ENCODE peak calls at places on chromosome 12, in six cellular contexts. W is lower lobe of right lung, O is left ventricle myocardium inferior, A is gastrocnemius medialis, L is heart right ventricle, U is suprapubic skin. M is an unnamed sample.

GRCh38 chr12:120199595-120200306 is 1.2 kb downstream of the RPLP0 start:
- DNase-seq in L (no peak), W (no peak), U (no peak), O (no peak), A (peak), M (peak)

GRCh38 chr12:1797991-1798733 is 22.2 kb upstream of the LRTM2 start:
- DNase-seq in U (peak), O (no peak), W (peak), L (no peak), A (no peak), M (no peak)

GRCh38 chr12:104534162-104534856 is 77.6 kb downstream of the CHST11 start:
- DNase-seq in L (no peak), W (no peak), U (no peak), A (no peak), O (no peak), M (no peak)

GRCh38 chr12:12182926-12183325 is 83.9 kb downstream of the LRP6 start:
- DNase-seq in U (no peak), L (no peak), A (no peak), W (no peak), O (no peak), M (peak)

GRCh38 chr12:72072613-72073212 is 134.1 kb downstream of the TPH2 start:
- DNase-seq in U (no peak), O (no peak), A (no peak), L (no peak), W (no peak), M (no peak)

GRCh38 chr12:14167005-14167628 is 185.7 kb upstream of the GRIN2B start:
- DNase-seq in W (no peak), A (no peak), L (peak), U (no peak), O (no peak), M (peak)

GRCh38 chr12:11830298-11830937 is 180.9 kb downstream of the ETV6 start:
- DNase-seq in W (no peak), L (no peak), U (no peak), A (no peak), O (no peak), M (peak)

GRCh38 chr12:51793201-51793600 is 55.3 kb downstream of the FIGNL2 start:
- DNase-seq in U (no peak), L (no peak), A (no peak), O (no peak), W (no peak), M (peak)

GRCh38 chr12:106764738-106765137 is 9.7 kb upstream of the RIC8B start:
- DNase-seq in W (no peak), O (no peak), A (no peak), L (no peak), U (no peak), M (no peak)

GRCh38 chr12:14473707-14474287 is 93.9 kb downstream of the PLBD1 start:
- DNase-seq in W (no peak), L (no peak), U (no peak), A (no peak), O (no peak), M (no peak)

GRCh38 chr12:65728348-65728912 is 95.9 kb upstream of the HMGA2 start:
- DNase-seq in O (no peak), L (no peak), U (no peak), A (no peak), W (no peak), M (no peak)

GRCh38 chr12:98355322-98355721 is 160.1 kb upstream of the TMPO start:
- DNase-seq in A (no peak), L (no peak), U (no peak), W (no peak), O (no peak), M (no peak)
- TF ChIP-seq CTCF in A (no peak), L (no peak), U (no peak), W (no peak), O (no peak), M (no peak)

GRCh38 chr12:66962316-66962715 is 283.4 kb upstream of the GRIP1 start:
- DNase-seq in W (no peak), A (no peak), O (no peak), L (no peak), U (no peak), M (no peak)

GRCh38 chr12:66959276-66959675 is 280.4 kb upstream of the GRIP1 start:
- DNase-seq in O (no peak), U (no peak), W (no peak), A (no peak), L (no peak), M (no peak)

GRCh38 chr12:66964629-66965028 is 285.8 kb upstream of the GRIP1 start:
- DNase-seq in A (no peak), U (no peak), W (no peak), L (no peak), O (no peak), M (no peak)

GRCh38 chr12:66963901-66964300 is 285.0 kb upstream of the GRIP1 start:
- DNase-seq in U (no peak), L (no peak), O (no peak), W (no peak), A (no peak), M (no peak)

DNA sequence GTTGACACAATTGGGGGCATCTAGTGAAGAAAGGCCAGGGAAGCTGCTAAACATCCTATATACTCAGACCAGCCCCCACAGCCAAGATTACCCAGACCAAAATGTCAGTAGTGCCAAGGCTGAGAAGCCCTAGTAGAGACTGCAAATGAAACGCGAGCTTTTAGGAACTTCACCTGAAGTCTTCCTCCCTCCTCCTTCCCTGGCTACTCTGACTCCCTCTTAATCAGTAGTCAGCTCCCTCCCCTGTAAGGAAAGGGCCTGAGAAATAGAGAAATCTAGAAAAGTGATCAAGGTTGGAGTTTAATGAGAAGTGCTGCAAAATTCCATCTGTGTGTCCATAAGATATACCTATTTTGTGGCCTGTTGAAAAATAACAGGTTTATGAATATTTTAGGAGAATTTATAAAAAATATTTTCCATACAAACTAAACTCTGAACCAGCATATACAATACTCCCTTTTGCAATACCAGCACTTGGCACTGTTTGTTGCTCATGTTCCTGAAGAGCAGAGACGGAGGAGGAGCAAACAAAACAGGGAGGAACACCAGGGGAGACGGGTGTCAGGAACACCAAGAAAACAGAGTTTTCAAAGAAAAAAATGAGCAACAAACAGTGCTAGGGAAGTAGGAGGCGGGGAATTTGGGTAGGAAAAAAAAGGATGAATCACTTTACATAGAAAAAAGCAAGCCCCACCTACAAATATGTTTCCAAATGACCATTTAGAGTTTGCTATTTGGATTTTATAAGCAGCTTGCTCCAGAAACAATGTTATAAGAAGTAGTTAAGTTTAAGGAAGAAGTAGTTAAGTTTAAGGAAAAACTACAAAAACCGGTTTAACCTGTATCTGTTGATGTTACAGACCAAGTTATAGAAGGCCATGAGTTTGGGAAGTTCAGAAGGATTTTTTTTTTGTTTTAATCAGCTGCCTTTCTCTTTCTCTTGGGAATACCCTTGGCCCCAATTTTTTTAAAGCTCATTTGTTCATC is 282.1 kb upstream of the GRIP1 start:
- DNase-seq in A (no peak), W (no peak), L (no peak), U (no peak), O (no peak), M (no peak)
- H3K4me3 ChIP-seq in A (no peak), W (no peak), L (no peak), U (no peak), O (no peak), M (no peak)

DNA sequence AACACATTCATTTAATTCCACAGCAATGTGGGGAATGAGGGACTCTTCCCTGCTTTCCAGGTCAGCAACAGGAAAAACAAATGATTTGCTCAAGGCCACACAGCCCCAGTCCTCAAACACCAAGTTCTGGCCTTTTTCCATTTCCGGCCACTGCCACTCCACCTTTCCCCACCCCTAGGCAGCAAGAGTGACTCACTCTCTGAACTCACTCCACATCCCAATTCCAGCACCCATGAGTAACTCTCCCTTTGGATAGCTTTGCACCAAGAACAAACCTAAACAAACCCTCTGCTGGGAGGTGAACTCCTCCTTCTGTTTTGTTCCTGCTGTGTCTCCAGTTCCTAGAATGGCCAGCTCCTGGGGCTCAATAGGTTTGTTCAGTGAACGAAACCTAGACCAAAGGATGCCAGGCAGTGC is 30.4 kb upstream of the PLEKHG6 start:
- DNase-seq in O (no peak), U (peak), L (peak), A (no peak), W (peak), M (peak)
- TF ChIP-seq CTCF in O (no peak), U (no peak), L (no peak), A (no peak), W (no peak), M (no peak)

GRCh38 chr12:91774471-91774921 is 371.1 kb downstream of the BTG1 start:
- DNase-seq in W (no peak), A (no peak), U (no peak), O (no peak), L (no peak), M (peak)
- H3K4me3 ChIP-seq in W (peak), A (no peak), U (no peak), O (no peak), L (no peak), M (no peak)

GRCh38 chr12:131348226-131349010 is 362.5 kb upstream of the SFSWAP start:
- DNase-seq in O (no peak), A (no peak), U (no peak), L (no peak), W (no peak), M (no peak)
- TF ChIP-seq CTCF in O (no peak), A (no peak), U (no peak), L (no peak), W (no peak), M (no peak)

GRCh38 chr12:24191117-24191516 is 241.6 kb upstream of the SOX5 start:
- DNase-seq in L (no peak), A (no peak), W (no peak), U (no peak), O (no peak), M (no peak)
- H3K4me3 ChIP-seq in L (no peak), A (no peak), W (no peak), U (no peak), O (no peak), M (no peak)

M was measured in foreskin fibroblast.